ENCODE peak calls at places on chromosomes 3 and 15, in four cellular contexts. One of them, this sample, is unnamed.
A peak's percentile ranks its signal among the peaks of the same experiment; 100 is the strongest.

GRCh38 chr3:133891662-133892389 is 3.9 kb downstream of the RAB6B start:
- DNase-seq in endodermal cell: peak; percentile 26
- DNase-seq in mucosa of gallbladder: no peak
- DNase-seq in stimulated activated CD8-positive, alpha-beta memory T cell treated with anti-CD3 and anti-CD28 coated beads, Interleukin-7, amount 100 ng/mL, for 48 hours: no peak
- DNase-seq in this sample: no peak

GRCh38 chr15:70480196-70480856 is 283.0 kb downstream of the UACA start:
- DNase-seq in endodermal cell: no peak
- DNase-seq in mucosa of gallbladder: no peak
- DNase-seq in stimulated activated CD8-positive, alpha-beta memory T cell treated with anti-CD3 and anti-CD28 coated beads, Interleukin-7, amount 100 ng/mL, for 48 hours: peak; percentile 76
- DNase-seq in this sample: no peak

GRCh38 chr3:39146611-39147373 is 6.6 kb downstream of the CSRNP1 start:
- DNase-seq in endodermal cell: peak; percentile 72
- DNase-seq in mucosa of gallbladder: peak; percentile 78
- DNase-seq in stimulated activated CD8-positive, alpha-beta memory T cell treated with anti-CD3 and anti-CD28 coated beads, Interleukin-7, amount 100 ng/mL, for 48 hours: peak; percentile 80
- DNase-seq in this sample: peak; percentile 59

GRCh38 chr3:37580237-37580636 is 281.4 kb upstream of the CTDSPL start:
- DNase-seq in endodermal cell: no peak
- DNase-seq in mucosa of gallbladder: no peak
- DNase-seq in stimulated activated CD8-positive, alpha-beta memory T cell treated with anti-CD3 and anti-CD28 coated beads, Interleukin-7, amount 100 ng/mL, for 48 hours: no peak
- DNase-seq in this sample: no peak

GRCh38 chr15:85289677-85290365 is 90.6 kb upstream of the AKAP13 start:
- DNase-seq in endodermal cell: peak; percentile 67
- DNase-seq in mucosa of gallbladder: peak; percentile 52
- DNase-seq in stimulated activated CD8-positive, alpha-beta memory T cell treated with anti-CD3 and anti-CD28 coated beads, Interleukin-7, amount 100 ng/mL, for 48 hours: no peak
- DNase-seq in this sample: peak; percentile 66

GRCh38 chr3:57696861-57697321 is 4.0 kb upstream of the DENND6A start:
- DNase-seq in endodermal cell: no peak
- DNase-seq in mucosa of gallbladder: no peak
- DNase-seq in stimulated activated CD8-positive, alpha-beta memory T cell treated with anti-CD3 and anti-CD28 coated beads, Interleukin-7, amount 100 ng/mL, for 48 hours: no peak
- DNase-seq in this sample: peak; percentile 31

GRCh38 chr15:40470423-40471104 is at the start of gene CHST14:
- DNase-seq in endodermal cell: peak; percentile 87
- DNase-seq in mucosa of gallbladder: peak; percentile 22
- DNase-seq in stimulated activated CD8-positive, alpha-beta memory T cell treated with anti-CD3 and anti-CD28 coated beads, Interleukin-7, amount 100 ng/mL, for 48 hours: no peak
- DNase-seq in this sample: peak; percentile 66

GRCh38 chr3:59809016-59809415 is 759.2 kb upstream of the CFAP20DC start:
- DNase-seq in endodermal cell: no peak
- DNase-seq in mucosa of gallbladder: no peak
- DNase-seq in stimulated activated CD8-positive, alpha-beta memory T cell treated with anti-CD3 and anti-CD28 coated beads, Interleukin-7, amount 100 ng/mL, for 48 hours: no peak
- DNase-seq in this sample: no peak

GRCh38 chr3:109532257-109533216 is 195.2 kb upstream of the DPPA4 start:
- DNase-seq in endodermal cell: peak; percentile 88
- DNase-seq in mucosa of gallbladder: peak; percentile 63
- DNase-seq in stimulated activated CD8-positive, alpha-beta memory T cell treated with anti-CD3 and anti-CD28 coated beads, Interleukin-7, amount 100 ng/mL, for 48 hours: peak; percentile 14
- DNase-seq in this sample: peak; percentile 65